ENCODE peak calls at places on chromosomes 12 and 14, in five cellular contexts. H is GM12878, E is HCT116, S is H1, B is K562. Q is an unnamed sample.

GRCh38 chr12:64720884-64721283 is 38.3 kb downstream of the GNS start:
- DNase-seq in H (no peak), E (no peak), S (no peak), B (peak; percentile 79), Q (no peak)

GRCh38 chr14:89674906-89675305 is 257.9 kb upstream of the FOXN3 start:
- DNase-seq in H (no peak), E (no peak), S (no peak), B (no peak), Q (no peak)

GRCh38 chr12:103735291-103735690 is 105.7 kb downstream of the NT5DC3 start:
- DNase-seq in H (no peak), E (no peak), S (no peak), B (no peak), Q (no peak)

GRCh38 chr12:121765573-121765972 is 27.9 kb downstream of the RHOF start:
- DNase-seq in H (no peak), E (peak; percentile 58), S (no peak), B (peak; percentile 70), Q (no peak)

GRCh38 chr12:2811791-2812190 is 677 bp upstream of the ITFG2 start:
- DNase-seq in H (no peak), E (no peak), S (no peak), B (no peak), Q (peak; percentile 59)

GRCh38 chr14:102811254-102811963 is 34.2 kb downstream of the TRAF3 start:
- DNase-seq in H (no peak), E (no peak), S (no peak), B (no peak), Q (no peak)

GRCh38 chr12:1054103-1054838 is 63.2 kb downstream of the ERC1 start:
- DNase-seq in H (no peak), E (no peak), S (peak; percentile 1), B (no peak), Q (peak; percentile 80)

GRCh38 chr14:101477648-101478047 is 83.6 kb upstream of the DIO3 start:
- DNase-seq in H (no peak), E (no peak), S (no peak), B (no peak), Q (no peak)

GRCh38 chr14:71693373-71693772 is 238.9 kb upstream of the RGS6 start:
- DNase-seq in H (no peak), E (no peak), S (no peak), B (no peak), Q (no peak)

GRCh38 chr14:41457393-41457792 is 149.3 kb upstream of the LRFN5 start:
- DNase-seq in H (no peak), E (no peak), S (no peak), B (no peak), Q (no peak)

GRCh38 chr12:62784576-62784975 is 150.4 kb downstream of the PPM1H start:
- DNase-seq in H (no peak), E (no peak), S (no peak), B (no peak), Q (no peak)

GRCh38 chr12:80325167-80325959 is 118.7 kb upstream of the PTPRQ start:
- DNase-seq in H (no peak), E (no peak), S (no peak), B (no peak), Q (peak; percentile 26)

GRCh38 chr14:34098045-34098984 is 147.4 kb upstream of the EGLN3 start:
- DNase-seq in H (peak; percentile 36), E (peak; percentile 46), S (no peak), B (peak; percentile 57), Q (peak; percentile 76)

GRCh38 chr14:105330491-105330895 is 15.9 kb downstream of the PACS2 start:
- DNase-seq in H (no peak), E (no peak), S (no peak), B (peak; percentile 42), Q (no peak)

GRCh38 chr14:91154851-91155625 is 41.2 kb downstream of the DGLUCY start:
- DNase-seq in H (no peak), E (peak; percentile 29), S (no peak), B (peak; percentile 71), Q (peak; percentile 69)
- TF ChIP-seq JUND in H (peak; percentile 1), E (no peak), S (no peak), B (peak; percentile 3), Q (no peak)

DNA sequence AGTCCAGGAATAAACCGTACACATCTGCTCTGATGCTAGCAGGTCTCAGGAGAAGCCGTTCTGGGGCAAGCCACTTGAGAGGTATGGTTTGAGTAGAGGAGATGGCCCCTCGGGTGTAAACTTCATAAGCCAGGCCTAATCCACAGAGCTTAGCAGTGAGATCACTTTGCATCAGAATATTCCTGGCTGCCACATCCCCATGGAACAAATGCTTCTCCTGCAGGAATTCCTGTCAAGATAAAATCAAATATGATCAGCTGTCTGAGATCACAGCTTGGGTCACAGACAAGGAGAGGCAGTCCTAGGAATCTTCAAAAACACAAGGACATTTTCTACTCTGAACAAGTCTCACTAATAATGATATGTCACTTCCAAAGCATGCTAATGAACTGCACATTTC is 11.2 kb upstream of the MAGOHB start:
- DNase-seq in H (no peak), E (no peak), S (no peak), B (no peak), Q (no peak)
- TF ChIP-seq JUND in H (no peak), E (no peak), S (no peak), B (no peak), Q (no peak)

DNA sequence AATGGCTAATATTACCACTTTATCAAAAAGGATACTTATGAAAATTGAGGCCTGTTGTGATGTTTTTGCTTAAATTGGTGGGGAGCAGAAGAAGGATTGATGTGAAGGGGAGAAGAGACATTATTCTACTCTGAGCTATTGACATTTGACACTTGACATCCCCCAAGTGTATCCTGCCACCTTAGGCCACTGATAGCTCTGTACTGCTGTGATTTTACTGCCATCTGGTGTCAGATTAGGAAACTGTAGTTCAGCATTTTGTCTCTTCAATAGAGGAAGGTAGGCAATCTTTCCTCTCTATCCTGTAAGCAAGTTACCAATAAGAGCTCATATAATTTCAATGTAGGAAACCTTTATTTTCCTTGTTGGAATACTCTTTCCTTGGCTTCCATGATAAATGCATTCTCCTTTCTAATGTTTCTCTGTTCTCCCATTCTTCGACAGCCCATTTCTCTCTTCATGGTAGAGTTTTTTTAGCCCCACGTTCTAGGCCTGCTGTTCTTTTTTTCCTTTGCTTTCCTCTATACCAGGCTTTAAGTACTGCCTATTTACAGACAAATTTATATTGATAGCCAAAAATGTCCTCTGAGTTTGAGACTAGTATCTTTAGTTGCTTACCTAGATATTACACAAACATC is 46.3 kb downstream of the PPHLN1 start:
- DNase-seq in H (peak; percentile 49), E (peak; percentile 42), S (no peak), B (peak; percentile 76), Q (peak; percentile 18)
- TF ChIP-seq JUND in H (no peak), E (no peak), S (no peak), B (no peak), Q (no peak)

DNA sequence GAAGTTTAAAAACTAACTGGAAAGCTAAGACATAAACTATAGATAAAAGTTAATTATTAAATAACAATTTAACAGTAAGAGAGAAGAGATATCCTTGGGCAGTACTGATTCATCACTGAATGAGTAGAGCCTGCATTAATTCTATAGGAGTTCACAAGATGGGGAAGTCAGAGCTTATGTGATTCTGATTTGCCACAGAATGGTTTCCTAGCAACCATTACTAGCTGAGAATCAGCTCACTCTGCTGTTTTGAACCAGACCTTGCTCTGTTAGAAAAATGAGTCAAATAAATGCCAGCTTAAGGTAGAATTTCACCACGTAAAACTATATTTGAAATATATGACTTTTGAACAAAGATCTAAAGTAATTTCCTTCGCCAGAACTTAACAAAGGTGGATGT is 433.9 kb downstream of the FUT8 start:
- DNase-seq in H (no peak), E (no peak), S (no peak), B (no peak), Q (no peak)
- TF ChIP-seq JUND in H (no peak), E (no peak), S (no peak), B (no peak), Q (no peak)

DNA sequence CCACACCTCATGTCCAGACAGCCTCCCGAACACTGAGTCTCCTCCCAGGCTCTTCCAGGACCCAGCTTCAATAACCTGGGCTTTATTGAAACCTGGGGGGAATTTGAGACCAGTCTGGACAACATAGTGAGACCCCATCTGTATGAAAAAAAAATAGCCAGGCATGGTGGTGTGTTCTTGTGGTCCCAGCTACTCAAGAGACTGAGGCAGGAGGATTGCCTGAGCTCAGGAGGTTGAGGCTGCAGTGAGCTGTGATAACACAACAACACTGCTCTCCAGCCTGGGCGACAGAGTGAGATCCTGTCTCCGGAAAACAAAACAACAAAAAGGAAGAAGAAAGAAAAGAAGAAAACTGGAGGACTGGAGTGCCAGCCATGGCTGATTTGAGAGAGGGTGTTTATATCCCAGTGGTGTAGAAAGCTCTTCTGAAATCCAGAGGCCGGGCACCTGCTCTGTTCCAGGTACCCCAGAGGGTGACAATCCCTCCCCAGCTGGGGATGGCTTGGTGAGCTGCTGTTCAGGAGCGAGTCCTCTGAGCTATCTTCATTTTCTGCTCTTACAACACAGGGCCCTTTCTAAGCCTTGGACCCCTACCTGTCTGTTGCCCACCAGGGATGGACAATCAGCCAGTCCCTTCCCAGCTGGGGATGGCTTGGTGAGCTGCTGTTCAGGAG is 6.0 kb upstream of the PGF start:
- DNase-seq in H (no peak), E (no peak), S (no peak), B (no peak), Q (no peak)
- TF ChIP-seq JUND in H (no peak), E (no peak), S (no peak), B (no peak), Q (no peak)

GRCh38 chr12:24798335-24798734 is 150.6 kb downstream of the BCAT1 start:
- DNase-seq in H (peak; percentile 73), E (no peak), S (no peak), B (no peak), Q (no peak)
- TF ChIP-seq JUND in H (no peak), E (no peak), S (no peak), B (no peak), Q (no peak)

GRCh38 chr12:110304061-110304551 is 23.1 kb downstream of the ATP2A2 start:
- DNase-seq in H (no peak), E (no peak), S (no peak), B (no peak), Q (no peak)

GRCh38 chr12:110301065-110301806 is 20.2 kb downstream of the ATP2A2 start:
- DNase-seq in H (no peak), E (no peak), S (no peak), B (no peak), Q (no peak)
- TF ChIP-seq JUND in H (no peak), E (no peak), S (no peak), B (no peak), Q (no peak)

GRCh38 chr12:22266101-22266500 is 68.4 kb downstream of the ST8SIA1 start:
- DNase-seq in H (no peak), E (no peak), S (no peak), B (no peak), Q (no peak)

GRCh38 chr12:22256634-22257033 is 77.9 kb downstream of the ST8SIA1 start:
- DNase-seq in H (no peak), E (no peak), S (no peak), B (no peak), Q (no peak)

GRCh38 chr12:22264380-22264779 is 70.1 kb downstream of the ST8SIA1 start:
- DNase-seq in H (no peak), E (no peak), S (no peak), B (no peak), Q (no peak)

GRCh38 chr12:22257100-22257499 is 77.4 kb downstream of the ST8SIA1 start:
- DNase-seq in H (no peak), E (no peak), S (no peak), B (no peak), Q (no peak)

DNA sequence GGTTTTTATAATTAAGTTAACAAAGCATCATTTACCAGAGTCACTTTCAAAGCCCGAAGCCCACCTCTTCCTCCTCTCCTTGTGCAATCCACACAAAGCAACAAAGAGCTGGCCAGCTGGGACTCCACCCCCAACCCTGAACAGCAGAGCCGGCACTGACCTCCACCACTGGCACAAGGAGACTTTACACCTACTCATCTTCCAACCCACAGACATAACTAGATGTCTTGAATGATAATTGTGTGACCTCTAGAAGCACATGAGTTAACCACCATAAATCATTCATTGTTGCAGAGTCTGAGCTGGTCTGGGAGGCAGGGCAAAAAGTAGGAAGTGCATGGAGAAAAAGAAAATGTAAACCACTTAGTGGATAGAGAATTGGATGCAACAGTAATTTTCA is 72.2 kb downstream of the ST8SIA1 start:
- DNase-seq in H (no peak), E (no peak), S (no peak), B (peak; percentile 1), Q (no peak)
- TF ChIP-seq JUND in H (no peak), E (no peak), S (no peak), B (no peak), Q (no peak)